ENCODE peak calls at places on chromosome 3, in ten cellular contexts. B, D, P, Z, M, C, S, K, I and U are unnamed samples.

GRCh38 chr3:36700537-36701248 is 63.7 kb downstream of the DCLK3 start:
- DNase-seq in M (peak), S (peak), C (no peak), K (no peak), B (peak), P (peak), D (peak), I (peak), Z (no peak), U (peak)

GRCh38 chr3:32842987-32843386 is 25.2 kb downstream of the TRIM71 start:
- DNase-seq in I (no peak), M (no peak), D (peak), B (no peak), Z (no peak), S (no peak), K (no peak), C (no peak), P (no peak), U (no peak)

GRCh38 chr3:58544546-58544945 is 7.6 kb upstream of the ACOX2 start:
- DNase-seq in I (no peak), M (no peak), K (no peak), Z (no peak), S (no peak), P (no peak), B (no peak), C (no peak), D (no peak), U (no peak)

GRCh38 chr3:132445812-132446211 is 28.5 kb downstream of the DNAJC13 start:
- DNase-seq in D (no peak), I (no peak), K (no peak), M (no peak), S (peak), P (peak), C (no peak), Z (no peak), B (peak), U (no peak)

GRCh38 chr3:72591522-72592421 is 256.5 kb downstream of the SHQ1 start:
- DNase-seq in I (peak), M (peak), D (no peak), C (no peak), S (peak), B (peak), P (peak), K (no peak), Z (peak), U (no peak)

GRCh38 chr3:13027154-13027553 is 46.1 kb downstream of the IQSEC1 start:
- DNase-seq in Z (no peak), I (no peak), K (no peak), D (peak), M (no peak), S (no peak), P (no peak), C (no peak), B (no peak), U (no peak)

GRCh38 chr3:53163459-53164387 is 2.7 kb downstream of the PRKCD start:
- DNase-seq in S (no peak), I (no peak), M (no peak), B (peak), Z (no peak), K (no peak), D (no peak), C (no peak), P (no peak), U (no peak)

GRCh38 chr3:156617145-156617544 is 57.2 kb upstream of the TIPARP start:
- DNase-seq in D (no peak), I (no peak), S (no peak), M (no peak), Z (no peak), K (no peak), C (no peak), B (no peak), P (no peak), U (no peak)

GRCh38 chr3:48614044-48614443 is 4.6 kb upstream of the UQCRC1 start:
- DNase-seq in C (no peak), I (no peak), D (no peak), P (peak), Z (no peak), B (peak), M (peak), K (no peak), S (peak), U (no peak)

GRCh38 chr3:24867783-24868182 is 373.1 kb upstream of the THRB start:
- DNase-seq in S (no peak), C (no peak), D (no peak), P (no peak), M (no peak), B (no peak), I (no peak), K (no peak), Z (no peak), U (no peak)

GRCh38 chr3:22901684-22902083 is 301.4 kb upstream of the UBE2E2 start:
- DNase-seq in I (no peak), C (no peak), P (no peak), B (no peak), K (no peak), D (no peak), M (no peak), Z (no peak), S (no peak), U (no peak)
- TF ChIP-seq CTCF in I (no peak), C (no peak), P (no peak), B (no peak), K (no peak), D (peak), M (no peak), Z (no peak), S (no peak), U (no peak)

GRCh38 chr3:15512173-15512572 is 9.3 kb downstream of the COLQ start:
- DNase-seq in D (no peak), Z (no peak), S (peak), K (no peak), B (peak), C (no peak), I (no peak), M (peak), P (peak), U (no peak)

GRCh38 chr3:15514663-15515357 is 6.7 kb downstream of the COLQ start:
- DNase-seq in K (no peak), I (no peak), M (no peak), S (no peak), B (no peak), Z (no peak), P (peak), D (no peak), C (no peak), U (no peak)

GRCh38 chr3:15513121-15513520 is 8.4 kb downstream of the COLQ start:
- DNase-seq in B (no peak), S (no peak), I (no peak), D (no peak), P (no peak), C (no peak), K (no peak), Z (no peak), M (no peak), U (no peak)

GRCh38 chr3:15511156-15511555 is 10.3 kb downstream of the COLQ start:
- DNase-seq in C (no peak), Z (no peak), B (no peak), D (no peak), P (no peak), I (no peak), K (no peak), S (no peak), M (no peak), U (no peak)

GRCh38 chr3:15513810-15514662 is 7.5 kb downstream of the COLQ start:
- DNase-seq in C (no peak), P (no peak), S (no peak), B (no peak), I (no peak), Z (no peak), D (no peak), K (no peak), M (no peak), U (no peak)
- TF ChIP-seq CTCF in C (no peak), P (no peak), S (no peak), B (no peak), I (no peak), Z (no peak), D (no peak), K (no peak), M (no peak), U (no peak)

DNA sequence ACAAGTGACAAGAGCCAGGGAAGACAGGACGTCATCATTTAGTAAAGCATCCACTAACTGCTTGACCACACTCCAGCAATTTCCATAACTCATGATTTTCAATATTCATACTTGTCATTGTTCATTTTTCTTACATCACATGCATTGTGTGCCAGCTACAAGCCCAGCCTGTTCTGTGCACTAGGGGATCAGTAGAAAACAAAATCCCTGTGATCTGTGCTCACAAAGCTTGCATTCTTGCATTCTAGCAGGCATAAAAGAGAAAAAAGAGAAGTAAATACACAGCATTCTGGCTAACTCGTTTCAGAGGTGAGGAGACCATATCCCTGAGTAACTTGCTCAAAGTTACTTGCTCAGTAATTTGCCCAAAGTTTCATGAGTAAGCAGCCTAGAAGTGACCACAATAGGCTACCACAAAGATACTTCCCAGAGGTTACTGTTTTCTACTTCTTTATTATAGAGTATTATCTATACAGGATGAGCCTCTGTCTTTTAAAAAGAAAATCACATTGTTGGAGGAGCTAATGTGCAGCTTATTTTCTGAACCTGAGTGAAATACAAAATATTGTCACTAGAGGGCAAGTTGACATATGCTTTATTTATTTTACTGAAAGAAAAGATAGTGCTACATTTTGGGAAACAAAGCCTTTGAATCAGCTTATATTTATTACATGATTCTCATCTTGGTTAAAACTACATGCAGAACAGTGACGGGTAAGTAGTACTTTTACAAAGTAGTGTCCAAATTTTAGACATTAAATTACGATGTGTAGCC is 701.4 kb upstream of the LMCD1 start:
- DNase-seq in S (peak), D (no peak), M (no peak), P (no peak), Z (no peak), C (no peak), B (peak), I (no peak), K (no peak), U (no peak)
- TF ChIP-seq CTCF in S (no peak), D (peak), M (no peak), P (no peak), Z (no peak), C (peak), B (peak), I (peak), K (no peak), U (peak)

GRCh38 chr3:126352476-126353454 is 4.4 kb downstream of the KLF15 start:
- DNase-seq in M (no peak), D (no peak), K (no peak), B (peak), I (peak), P (peak), C (no peak), Z (peak), S (peak), U (no peak)

GRCh38 chr3:126353694-126354321 is 3.4 kb downstream of the KLF15 start:
- DNase-seq in S (no peak), K (no peak), D (no peak), I (no peak), Z (no peak), P (no peak), C (no peak), B (no peak), M (no peak), U (no peak)

GRCh38 chr3:126350502-126351085 is 6.6 kb downstream of the KLF15 start:
- DNase-seq in D (no peak), K (no peak), I (peak), P (no peak), Z (peak), S (no peak), B (no peak), M (no peak), C (no peak), U (no peak)

GRCh38 chr3:126351086-126351770 is 6.0 kb downstream of the KLF15 start:
- DNase-seq in C (no peak), D (no peak), S (no peak), P (no peak), B (no peak), Z (peak), M (no peak), I (peak), K (no peak), U (no peak)

GRCh38 chr3:126351771-126352475 is 5.3 kb downstream of the KLF15 start:
- DNase-seq in B (no peak), K (no peak), M (no peak), P (no peak), C (no peak), D (no peak), S (no peak), I (peak), Z (peak), U (no peak)
- TF ChIP-seq CTCF in B (no peak), K (no peak), M (no peak), P (no peak), C (no peak), D (peak), S (no peak), I (no peak), Z (no peak), U (no peak)